ENCODE peak calls at places on chromosome 15, in five cellular contexts. A, M, N, O and C are unnamed samples.

GRCh38 chr15:95718441-95718840 is 612.1 kb upstream of the NR2F2 start:
- DNase-seq in N (no peak), A (no peak), M (no peak), O (no peak), C (no peak)

GRCh38 chr15:35399901-35400300 is 146.1 kb downstream of the DPH6 start:
- DNase-seq in N (no peak), O (no peak), M (no peak), A (no peak), C (no peak)

GRCh38 chr15:75114327-75114726 is 87.4 kb upstream of the C15orf39 start:
- DNase-seq in O (no peak), N (no peak), M (no peak), A (no peak), C (no peak)

GRCh38 chr15:48645558-48646330 is at the start of gene FBN1:
- DNase-seq in O (peak; percentile 85), N (peak; percentile 93), M (peak; percentile 87), A (no peak), C (peak; percentile 28)

GRCh38 chr15:58415636-58416035 is 16.2 kb upstream of the LIPC start:
- DNase-seq in N (no peak), O (no peak), A (no peak), M (no peak), C (no peak)

GRCh38 chr15:96345560-96346389 is 15.3 kb downstream of the NR2F2 start:
- DNase-seq in N (no peak), A (no peak), O (peak; percentile 71), M (peak; percentile 90), C (no peak)

GRCh38 chr15:69478259-69478687 is 25.7 kb downstream of the RPLP1 start:
- DNase-seq in N (no peak), A (peak; percentile 82), M (no peak), O (peak; percentile 51), C (no peak)

GRCh38 chr15:23869391-23869790 is 182.3 kb upstream of the NDN start:
- DNase-seq in O (no peak), A (no peak), N (no peak), M (no peak), C (no peak)

GRCh38 chr15:27650244-27650643 is 448.9 kb downstream of the OCA2 start:
- DNase-seq in O (no peak), N (no peak), M (no peak), A (no peak), C (no peak)

GRCh38 chr15:28111552-28111951 is 12.4 kb upstream of the OCA2 start:
- DNase-seq in A (no peak), N (no peak), O (no peak), M (no peak), C (no peak)

GRCh38 chr15:77075528-77075927 is 4.6 kb upstream of the TSPAN3 start:
- DNase-seq in A (no peak), M (no peak), O (peak; percentile 63), N (no peak), C (no peak)

GRCh38 chr15:70768247-70768883 is 5.0 kb upstream of the UACA start:
- DNase-seq in A (no peak), O (no peak), N (no peak), M (no peak), C (no peak)

GRCh38 chr15:90648137-90649070 is 68.7 kb upstream of the BLM start:
- DNase-seq in M (peak; percentile 88), O (peak; percentile 71), N (no peak), A (peak; percentile 79), C (peak; percentile 79)

GRCh38 chr15:91142097-91142744 is 42.2 kb downstream of the SV2B start:
- DNase-seq in M (no peak), A (no peak), O (no peak), N (no peak), C (no peak)

GRCh38 chr15:91224750-91225380 is 124.8 kb downstream of the SV2B start:
- DNase-seq in A (no peak), O (peak; percentile 6), N (no peak), M (peak; percentile 32), C (no peak)

GRCh38 chr15:95202569-95203349 is 971.4 kb downstream of the MCTP2 start:
- DNase-seq in M (peak; percentile 50), N (no peak), O (no peak), A (no peak), C (no peak)

GRCh38 chr15:40392986-40393948 is 10.7 kb downstream of the KNSTRN start:
- DNase-seq in O (peak; percentile 36), N (no peak), M (no peak), A (no peak), C (no peak)

GRCh38 chr15:45457641-45458539 is 64.7 kb downstream of the SLC30A4 start:
- DNase-seq in A (peak; percentile 84), O (peak; percentile 64), M (peak; percentile 57), N (no peak), C (peak; percentile 66)

GRCh38 chr15:42329992-42330391 is 29.3 kb upstream of the CAPN3 start:
- DNase-seq in A (no peak), N (no peak), M (no peak), O (no peak), C (no peak)

GRCh38 chr15:82146990-82147461 is 101.2 kb upstream of the MEX3B start:
- DNase-seq in A (no peak), O (peak; percentile 82), N (no peak), M (peak; percentile 92), C (no peak)

GRCh38 chr15:63203451-63204090 is 14.2 kb downstream of the RAB8B start:
- DNase-seq in O (peak; percentile 44), N (no peak), A (peak; percentile 69), M (peak; percentile 76), C (no peak)

GRCh38 chr15:71512281-71513016 is 297.9 kb upstream of the NR2E3 start:
- DNase-seq in A (no peak), N (no peak), O (no peak), M (no peak), C (no peak)

GRCh38 chr15:85024509-85025336 is 43.1 kb downstream of the PDE8A start:
- DNase-seq in N (no peak), O (peak; percentile 64), A (no peak), M (peak; percentile 74), C (no peak)

GRCh38 chr15:81642451-81642990 is 268.5 kb upstream of the TMC3 start:
- DNase-seq in M (peak; percentile 35), A (no peak), O (no peak), N (no peak), C (no peak)

GRCh38 chr15:77580991-77581682 is 51.6 kb downstream of the LINGO1 start:
- DNase-seq in M (no peak), A (no peak), O (no peak), N (no peak), C (no peak)

GRCh38 chr15:69037482-69037881 is 23.0 kb downstream of the NOX5 start:
- DNase-seq in O (no peak), M (no peak), A (no peak), N (no peak), C (no peak)

GRCh38 chr15:46654993-46655392 is 1020.2 kb downstream of the SQOR start:
- DNase-seq in M (no peak), A (no peak), O (no peak), N (no peak), C (no peak)